ENCODE peak calls at places on chromosomes 3 and 15, in six cellular contexts. Q is transverse colon, O is esophagus squamous epithelium, G is OCI-LY7, T is psoas muscle, F is tibial artery. A is an unnamed sample.

GRCh38 chr3:6142707-6143106 is 718.2 kb upstream of the GRM7 start:
- DNase-seq in Q (no peak), O (no peak), G (no peak), T (no peak), F (no peak), A (no peak)

GRCh38 chr15:72141171-72142084 is 23.2 kb downstream of the SENP8 start:
- DNase-seq in Q (no peak), O (no peak), G (peak; percentile 12), T (no peak), F (no peak), A (no peak)

GRCh38 chr15:77455696-77456293 is 35.1 kb downstream of the HMG20A start:
- DNase-seq in Q (no peak), O (no peak), G (no peak), T (no peak), F (no peak), A (peak; percentile 54)

GRCh38 chr15:66600240-66600627 is 34.4 kb upstream of the LCTL start:
- DNase-seq in Q (no peak), O (no peak), G (no peak), T (no peak), F (no peak), A (no peak)

GRCh38 chr15:83312046-83312445 is 27.6 kb upstream of the BNC1 start:
- DNase-seq in Q (no peak), O (no peak), G (no peak), T (no peak), F (no peak), A (no peak)

GRCh38 chr3:77041756-77042155 is 1.9 kb downstream of the ROBO2 start:
- DNase-seq in Q (no peak), O (no peak), G (no peak), T (no peak), F (no peak), A (no peak)

GRCh38 chr3:50316657-50317242 is 5.8 kb downstream of the HYAL2 start:
- DNase-seq in Q (peak; percentile 91), O (no peak), G (peak; percentile 42), T (no peak), F (no peak), A (no peak)

GRCh38 chr3:149955449-149955848 is 15.2 kb downstream of the PFN2 start:
- DNase-seq in Q (no peak), O (no peak), G (no peak), T (no peak), F (no peak), A (no peak)

GRCh38 chr15:88382482-88382983 is 84.7 kb downstream of the MRPL46 start:
- DNase-seq in Q (no peak), O (no peak), G (no peak), T (no peak), F (no peak), A (no peak)

GRCh38 chr3:119257654-119258410 is 17.2 kb upstream of the B4GALT4 start:
- DNase-seq in Q (peak; percentile 62), O (no peak), G (peak; percentile 7), T (no peak), F (no peak), A (no peak)

GRCh38 chr15:92899910-92900711 is at the start of gene CHD2:
- DNase-seq in Q (peak; percentile 86), O (no peak), G (peak; percentile 92), T (peak; percentile 73), F (no peak), A (peak; percentile 41)

GRCh38 chr15:101348643-101349496 is 53.8 kb upstream of the SNRPA1 start:
- DNase-seq in Q (peak; percentile 29), O (no peak), G (no peak), T (no peak), F (no peak), A (no peak)

GRCh38 chr15:45642203-45642932 is 7.5 kb downstream of the SQOR start:
- DNase-seq in Q (no peak), O (no peak), G (no peak), T (peak; percentile 57), F (peak; percentile 43), A (peak; percentile 57)

GRCh38 chr3:56894912-56895431 is 93.2 kb upstream of the ARHGEF3 start:
- DNase-seq in Q (no peak), O (no peak), G (no peak), T (no peak), F (no peak), A (no peak)

GRCh38 chr3:131591394-131591990 is 88.7 kb upstream of the MRPL3 start:
- DNase-seq in Q (no peak), O (no peak), G (no peak), T (no peak), F (no peak), A (no peak)

GRCh38 chr3:167736264-167736787 is 805 bp downstream of the SERPINI1 start:
- DNase-seq in Q (no peak), O (no peak), G (no peak), T (no peak), F (no peak), A (no peak)

GRCh38 chr3:189914799-189915198 is 205.9 kb downstream of the P3H2 start:
- DNase-seq in Q (no peak), O (no peak), G (no peak), T (no peak), F (peak; percentile 28), A (peak; percentile 75)

GRCh38 chr3:14688525-14688924 is 13.6 kb downstream of the C3orf20 start:
- DNase-seq in Q (no peak), O (no peak), G (peak; percentile 77), T (no peak), F (no peak), A (no peak)

GRCh38 chr3:15050405-15051092 is 14.6 kb downstream of the MRPS25 start:
- DNase-seq in Q (peak; percentile 19), O (no peak), G (peak; percentile 96), T (no peak), F (no peak), A (no peak)

GRCh38 chr3:414063-414462 is 217.5 kb downstream of the CHL1 start:
- DNase-seq in Q (no peak), O (no peak), G (peak; percentile 43), T (no peak), F (no peak), A (no peak)

GRCh38 chr3:278300-279064 is 81.9 kb downstream of the CHL1 start:
- DNase-seq in Q (peak; percentile 8), O (no peak), G (peak; percentile 96), T (peak; percentile 54), F (no peak), A (no peak)

GRCh38 chr3:42900731-42901420 is 5.1 kb upstream of the ZNF662 start:
- DNase-seq in Q (no peak), O (no peak), G (no peak), T (no peak), F (no peak), A (no peak)

GRCh38 chr3:21174461-21174860 is 576.5 kb downstream of the ZNF385D start:
- DNase-seq in Q (no peak), O (no peak), G (no peak), T (no peak), F (no peak), A (no peak)

GRCh38 chr15:61794881-61795280 is 265.4 kb downstream of the VPS13C start:
- DNase-seq in Q (no peak), O (no peak), G (no peak), T (no peak), F (no peak), A (no peak)

GRCh38 chr3:171565671-171566070 is 105.5 kb upstream of the TNIK start:
- DNase-seq in Q (no peak), O (no peak), G (no peak), T (no peak), F (no peak), A (no peak)

GRCh38 chr3:64797000-64797399 is 109.2 kb upstream of the ADAMTS9 start:
- DNase-seq in Q (no peak), O (no peak), G (no peak), T (no peak), F (no peak), A (no peak)
- TF ChIP-seq CTCF in Q (no peak), O (no peak), G (no peak), T (no peak), F (no peak), A (no peak)

GRCh38 chr15:81299630-81300273 is 24.2 kb downstream of the STARD5 start:
- DNase-seq in Q (no peak), O (no peak), G (no peak), T (no peak), F (no peak), A (no peak)
- H3K4me3 ChIP-seq in Q (peak overlapping the region; percentile 9), O (peak overlapping the region; percentile 2), G (peak overlapping the region; percentile 92), T (peak overlapping the region; percentile 22), F (no peak overlapping the region), A (no peak overlapping the region)

DNA sequence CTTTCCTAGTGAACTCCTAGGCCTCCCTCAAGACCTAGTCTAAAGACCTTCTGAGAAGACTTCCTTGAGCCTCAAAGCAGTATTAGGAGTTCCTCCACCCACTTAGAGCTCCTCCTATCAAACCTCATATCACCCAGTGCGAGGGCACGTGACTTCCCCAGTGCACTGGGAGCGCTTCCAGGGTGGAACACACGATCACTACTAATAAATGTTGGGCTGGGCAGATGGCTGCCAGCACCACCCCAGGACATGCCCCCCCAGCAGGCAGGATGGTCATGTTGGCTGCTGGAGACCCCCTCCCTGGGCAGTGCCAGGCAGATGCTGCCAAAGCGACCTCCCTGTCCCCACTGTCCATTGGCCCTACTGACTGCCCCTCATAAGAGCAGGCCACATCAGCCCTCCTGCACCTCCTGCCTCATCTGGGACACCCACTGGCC is 8.5 kb upstream of the PLXND1 start:
- DNase-seq in Q (peak; percentile 62), O (no peak), G (no peak), T (peak; percentile 69), F (no peak), A (no peak)
- H3K27ac ChIP-seq in Q (peak overlapping the region; percentile 56), O (peak overlapping the region; percentile 34), G (no peak overlapping the region), T (no peak overlapping the region), F (peak overlapping the region; percentile 42), A (no peak overlapping the region)

GRCh38 chr3:175940881-175941280 is 1081.7 kb downstream of the NAALADL2 start:
- DNase-seq in Q (no peak), O (no peak), G (peak; percentile 10), T (no peak), F (no peak), A (no peak)

GRCh38 chr3:175940243-175940642 is 1081.1 kb downstream of the NAALADL2 start:
- DNase-seq in Q (no peak), O (no peak), G (no peak), T (no peak), F (no peak), A (no peak)

GRCh38 chr3:175941352-175941751 is 1082.2 kb downstream of the NAALADL2 start:
- DNase-seq in Q (no peak), O (no peak), G (peak; percentile 30), T (no peak), F (no peak), A (no peak)
- TF ChIP-seq CTCF in Q (peak; percentile 35), O (peak; percentile 15), G (peak; percentile 76), T (no peak), F (peak; percentile 10), A (peak; percentile 26)

GRCh38 chr3:197949767-197950660 is at the start of gene RPL35A:
- DNase-seq in Q (peak; percentile 87), O (peak; percentile 43), G (peak; percentile 96), T (peak; percentile 91), F (peak; percentile 84), A (peak; percentile 84)
- H3K4me3 ChIP-seq in Q (peak within 1 kb of the TSS; percentile 53), O (peak within 1 kb of the TSS; percentile 76), G (peak within 1 kb of the TSS; percentile 84), T (peak within 1 kb of the TSS; percentile 77), F (peak within 1 kb of the TSS; percentile 64), A (peak within 1 kb of the TSS; percentile 98)

GRCh38 chr3:29481249-29481648 is 200.4 kb downstream of the RBMS3 start:
- DNase-seq in Q (no peak), O (no peak), G (no peak), T (no peak), F (no peak), A (no peak)

GRCh38 chr3:29475305-29475825 is 194.5 kb downstream of the RBMS3 start:
- DNase-seq in Q (no peak), O (no peak), G (no peak), T (no peak), F (no peak), A (no peak)

GRCh38 chr3:29478671-29479070 is 197.8 kb downstream of the RBMS3 start:
- DNase-seq in Q (no peak), O (no peak), G (no peak), T (no peak), F (no peak), A (no peak)

GRCh38 chr3:29475854-29476253 is 195.0 kb downstream of the RBMS3 start:
- DNase-seq in Q (no peak), O (no peak), G (no peak), T (no peak), F (no peak), A (no peak)
- H3K27ac ChIP-seq in Q (no peak overlapping the region), O (no peak overlapping the region), G (no peak overlapping the region), T (no peak overlapping the region), F (no peak overlapping the region), A (no peak overlapping the region)